ENCODE peak calls at places on chromosomes 5 and 9, in nine cellular contexts. X is cardiac muscle cell; G is GM12865; N is WTC11; E is ovary; H is transverse colon; Y is activated CD8-positive, alpha-beta T cell treated with anti-CD3 and anti-CD28 coated beads for 36 hours; T is GM23338; A is RWPE2. C is an unnamed sample.

GRCh38 chr5:144356489-144356888 is 185.8 kb downstream of the KCTD16 start:
- DNase-seq in N (no peak), A (no peak), G (no peak), X (no peak), Y (no peak), E (no peak), T (peak), H (no peak), C (no peak)

GRCh38 chr9:92706218-92706940 is 36.4 kb upstream of the IPPK start:
- DNase-seq in H (no peak), N (peak), G (peak), X (peak), Y (peak), E (no peak), T (peak), A (no peak), C (no peak)

GRCh38 chr9:93254061-93254481 is 70.1 kb downstream of the WNK2 start:
- DNase-seq in X (no peak), H (no peak), N (no peak), A (peak), T (no peak), G (no peak), E (no peak), Y (no peak), C (no peak)

GRCh38 chr5:37739817-37740261 is 100.0 kb downstream of the GDNF start:
- DNase-seq in X (peak), Y (no peak), G (no peak), A (no peak), N (no peak), H (no peak), T (no peak), E (no peak), C (no peak)

GRCh38 chr9:106675780-106676179 is 187.2 kb upstream of the ZNF462 start:
- DNase-seq in G (no peak), E (no peak), Y (no peak), N (no peak), H (no peak), X (no peak), A (no peak), T (no peak), C (no peak)

GRCh38 chr9:132160802-132161742 is 786 bp upstream of the NTNG2 start:
- DNase-seq in Y (peak), A (no peak), G (peak), E (no peak), H (peak), X (peak), N (no peak), T (peak), C (peak)

GRCh38 chr5:93574041-93574938 is 6.7 kb downstream of the NR2F1-AS1 start:
- DNase-seq in N (no peak), A (no peak), G (no peak), H (no peak), X (no peak), T (no peak), Y (no peak), E (no peak), C (peak)

GRCh38 chr9:36136894-36137391 is 410 bp downstream of the GLIPR2 start:
- DNase-seq in E (no peak), H (no peak), G (no peak), N (no peak), Y (peak), T (peak), A (no peak), X (no peak), C (no peak)

GRCh38 chr5:132272341-132273210 is 15.1 kb downstream of the PDLIM4 start:
- DNase-seq in E (peak), T (peak), N (peak), X (peak), G (peak), H (peak), A (peak), Y (peak), C (peak)

GRCh38 chr9:137807721-137808703 is 69.6 kb upstream of the CACNA1B start:
- DNase-seq in N (no peak), T (no peak), X (no peak), A (no peak), G (no peak), Y (peak), E (no peak), H (no peak), C (no peak)

DNA sequence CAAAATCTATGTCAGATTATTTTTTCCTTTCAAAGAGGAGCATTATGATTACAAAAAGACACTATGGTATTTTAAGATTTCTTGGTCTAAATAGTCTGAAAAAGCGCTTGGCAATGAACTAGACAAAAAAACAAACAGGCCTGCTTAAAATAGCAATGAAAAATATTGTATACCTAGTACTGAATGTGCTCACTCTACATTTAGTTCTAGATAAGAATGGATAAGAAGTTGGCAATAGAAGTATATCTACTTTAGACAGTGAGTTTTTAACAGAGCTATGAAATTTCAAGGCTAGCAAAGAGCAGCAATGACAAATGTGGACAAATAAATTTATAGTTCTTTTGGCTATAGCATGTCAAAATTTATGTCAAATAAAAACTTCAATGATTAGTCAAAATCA is 26.2 kb downstream of the GIN1 start:
- DNase-seq in H (no peak), A (no peak), E (no peak), T (no peak), N (no peak), X (no peak), G (no peak), Y (no peak), C (no peak)
- TF ChIP-seq CTCF in H (no peak), A (no peak), E (no peak), T (no peak), N (no peak), X (no peak), G (no peak), Y (no peak), C (no peak)

GRCh38 chr5:72320022-72320898 is at the start of the genes MRPS27 and PTCD2:
- DNase-seq in N (peak), X (peak), E (peak), G (peak), T (peak), Y (peak), H (peak), A (peak), C (peak)
- TF ChIP-seq CTCF in N (no peak), X (peak), E (no peak), G (peak), T (peak), Y (no peak), H (no peak), A (peak), C (peak)

GRCh38 chr5:143176048-143176447 is 227.4 kb downstream of the NR3C1 start:
- DNase-seq in A (no peak), H (no peak), N (no peak), E (no peak), T (no peak), G (no peak), Y (no peak), X (no peak), C (no peak)
- TF ChIP-seq CTCF in A (no peak), H (no peak), N (no peak), E (no peak), T (no peak), G (no peak), Y (no peak), X (no peak), C (peak)

GRCh38 chr9:98318834-98319478 is 63.5 kb upstream of the TBC1D2 start:
- DNase-seq in Y (no peak), T (no peak), E (no peak), N (no peak), X (peak), A (no peak), H (no peak), G (no peak), C (no peak)

GRCh38 chr9:98316445-98317133 is 61.1 kb upstream of the TBC1D2 start:
- DNase-seq in E (no peak), X (no peak), A (no peak), G (no peak), Y (no peak), N (no peak), T (no peak), H (no peak), C (no peak)

GRCh38 chr9:98315551-98316060 is 60.2 kb upstream of the TBC1D2 start:
- DNase-seq in G (peak), A (peak), N (peak), E (peak), X (peak), H (peak), Y (peak), T (peak), C (peak)

GRCh38 chr9:98317134-98317857 is 61.8 kb upstream of the TBC1D2 start:
- DNase-seq in A (no peak), X (no peak), T (no peak), G (no peak), Y (no peak), N (no peak), H (no peak), E (no peak), C (no peak)

DNA sequence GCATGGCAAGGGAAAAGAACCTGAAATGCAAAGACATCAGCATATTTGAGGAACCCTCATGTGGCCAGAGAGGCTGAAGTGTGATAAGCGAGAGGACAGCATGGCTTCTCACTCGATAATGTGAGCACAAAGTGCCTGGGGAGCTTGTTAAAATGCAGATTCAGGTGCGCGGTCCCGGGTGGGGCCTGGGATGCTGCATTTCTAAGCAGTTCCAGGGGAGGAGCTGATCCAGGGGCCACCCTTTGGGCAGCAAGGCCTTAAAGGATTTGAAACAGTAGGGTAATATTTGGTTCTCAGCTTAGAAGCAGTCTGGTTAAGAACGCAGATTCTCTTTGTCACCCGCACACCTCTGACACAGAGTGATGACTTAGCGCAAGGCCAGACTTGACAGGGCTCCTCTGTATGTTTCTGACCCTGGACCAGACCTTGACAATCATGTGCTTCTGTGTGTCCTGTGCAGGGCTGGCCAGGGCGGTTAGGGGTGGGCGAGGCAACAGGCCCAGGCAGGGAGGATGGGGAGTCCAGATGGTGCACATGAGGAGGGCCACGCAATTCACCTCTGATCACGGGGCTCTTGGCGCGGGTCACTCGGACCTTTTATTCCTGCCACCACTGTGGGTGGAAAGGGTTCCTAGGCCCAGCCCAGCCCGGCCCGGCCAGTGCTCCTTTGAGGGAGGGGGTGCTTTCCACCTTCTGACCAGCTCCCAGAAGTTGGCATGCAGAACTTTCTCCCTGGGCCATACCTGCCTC is 62.8 kb upstream of the TBC1D2 start:
- DNase-seq in H (no peak), Y (no peak), T (no peak), N (no peak), X (no peak), A (no peak), E (no peak), G (no peak), C (no peak)
- TF ChIP-seq CTCF in H (no peak), Y (no peak), T (no peak), N (no peak), X (no peak), A (no peak), E (no peak), G (no peak), C (no peak)

GRCh38 chr5:10682429-10682746 is 78.6 kb downstream of the DAP start:
- DNase-seq in X (no peak), A (peak), G (no peak), E (no peak), H (no peak), Y (no peak), T (no peak), N (no peak), C (no peak)

GRCh38 chr5:10681605-10682428 is 79.2 kb downstream of the DAP start:
- DNase-seq in A (peak), E (no peak), H (no peak), X (no peak), T (no peak), G (no peak), Y (no peak), N (no peak), C (no peak)

GRCh38 chr5:10679336-10679988 is 81.6 kb downstream of the DAP start:
- DNase-seq in H (no peak), A (peak), X (no peak), N (no peak), E (no peak), T (no peak), Y (no peak), G (no peak), C (no peak)

GRCh38 chr5:10682801-10683525 is 78.1 kb downstream of the DAP start:
- DNase-seq in X (no peak), N (no peak), G (no peak), Y (no peak), E (no peak), T (no peak), A (peak), H (no peak), C (no peak)

DNA sequence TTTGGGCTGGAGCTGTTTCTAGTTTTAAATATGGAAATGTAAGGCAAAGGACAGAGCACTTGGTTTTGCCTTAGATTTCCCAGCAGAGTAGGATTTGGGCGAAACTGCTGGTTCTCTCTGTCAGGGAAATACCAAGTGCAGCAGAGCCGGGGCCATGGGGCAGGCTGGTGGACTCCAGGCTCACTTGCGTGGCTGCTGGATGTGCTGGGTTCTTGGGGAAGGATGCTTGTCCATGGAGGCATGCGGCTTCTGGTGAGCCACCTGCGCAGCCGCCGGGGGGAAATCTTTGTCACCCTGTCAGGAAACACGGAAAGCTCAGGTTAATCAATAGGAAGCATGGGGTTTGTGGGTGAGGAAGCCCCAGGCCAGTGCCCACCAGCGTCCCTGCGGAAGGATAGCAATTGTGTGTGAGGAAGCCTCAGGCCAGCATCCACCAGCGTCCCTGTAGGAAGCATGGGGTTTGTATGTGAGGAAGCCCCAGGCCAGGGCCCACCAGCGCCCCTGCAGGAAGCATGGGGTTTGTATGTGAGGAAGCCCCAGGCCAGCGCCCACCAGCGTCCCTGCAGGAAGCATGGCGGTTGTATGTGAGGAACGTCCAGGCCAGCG is 80.1 kb downstream of the DAP start:
- DNase-seq in X (no peak), T (no peak), G (no peak), H (no peak), E (no peak), Y (no peak), N (no peak), A (peak), C (no peak)
- TF ChIP-seq CTCF in X (no peak), T (peak), G (no peak), H (no peak), E (no peak), Y (no peak), N (no peak), A (no peak), C (no peak)

GRCh38 chr5:60712950-60713349 is 13.0 kb upstream of the DEPDC1B start:
- DNase-seq in T (no peak), A (no peak), G (no peak), N (no peak), E (no peak), Y (no peak), X (no peak), H (no peak), C (no peak)

GRCh38 chr5:60705144-60705543 is 5.2 kb upstream of the DEPDC1B start:
- DNase-seq in A (no peak), E (no peak), N (no peak), T (no peak), X (no peak), G (no peak), H (no peak), Y (no peak), C (no peak)

GRCh38 chr5:60710362-60710761 is 10.4 kb upstream of the DEPDC1B start:
- DNase-seq in H (no peak), G (no peak), T (no peak), Y (no peak), N (no peak), A (no peak), E (no peak), X (no peak), C (no peak)
- TF ChIP-seq CTCF in H (no peak), G (no peak), T (peak), Y (no peak), N (no peak), A (peak), E (no peak), X (no peak), C (no peak)